ENCODE peak calls at places on chromosomes 4 and X, in six cellular contexts. B is cardiac muscle cell; O is pancreas; G is mammary epithelial cell; F is CD8-positive, alpha-beta T cell; S is lung. C is an unnamed sample.

GRCh38 chrX:39195156-39195555 is 393.9 kb downstream of the MID1IP1 start:
- DNase-seq in B (peak; percentile 31), O (peak; percentile 21), G (no peak), F (no peak), S (no peak), C (no peak)

GRCh38 chr4:12966741-12967140 is 517.4 kb downstream of the RAB28 start:
- DNase-seq in B (no peak), O (no peak), G (no peak), F (no peak), S (no peak), C (no peak)

GRCh38 chrX:24253030-24253429 is 60.8 kb downstream of the SUPT20HL2 start:
- DNase-seq in B (no peak), O (no peak), G (no peak), F (no peak), S (no peak), C (no peak)

GRCh38 chrX:48071064-48071985 is at the start of gene ZNF630:
- DNase-seq in B (peak; percentile 73), O (peak; percentile 80), G (peak; percentile 47), F (peak; percentile 25), S (peak; percentile 75), C (peak; percentile 51)

GRCh38 chr4:73729534-73730165 is 10.7 kb upstream of the CXCL8 start:
- DNase-seq in B (peak; percentile 66), O (peak; percentile 68), G (peak; percentile 84), F (no peak), S (peak; percentile 57), C (peak; percentile 59)

GRCh38 chr4:184384056-184384809 is 90.1 kb downstream of the IRF2 start:
- DNase-seq in B (peak; percentile 28), O (peak; percentile 45), G (peak; percentile 93), F (no peak), S (peak; percentile 43), C (peak; percentile 79)

GRCh38 chr4:5705672-5706310 is 2.6 kb downstream of the EVC2 start:
- DNase-seq in B (peak; percentile 58), O (no peak), G (no peak), F (no peak), S (no peak), C (no peak)

GRCh38 chr4:48341776-48342558 is 638 bp downstream of the SLAIN2 start:
- DNase-seq in B (peak; percentile 81), O (peak; percentile 57), G (peak; percentile 36), F (peak; percentile 24), S (peak; percentile 62), C (peak; percentile 21)

GRCh38 chr4:118557298-118557851 is 127.8 kb upstream of the METTL14 start:
- DNase-seq in B (no peak), O (no peak), G (peak; percentile 83), F (no peak), S (no peak), C (peak; percentile 1)

GRCh38 chr4:87069037-87069742 is 134.4 kb downstream of the AFF1 start:
- DNase-seq in B (no peak), O (no peak), G (no peak), F (no peak), S (no peak), C (no peak)

GRCh38 chrX:4550018-4550417 is 836.6 kb upstream of the PRKX start:
- DNase-seq in B (peak; percentile 30), O (no peak), G (no peak), F (no peak), S (no peak), C (no peak)

GRCh38 chr4:181685911-181686310 is 557.3 kb upstream of the TENM3 start:
- DNase-seq in B (no peak), O (no peak), G (peak; percentile 46), F (no peak), S (no peak), C (peak; percentile 33)

GRCh38 chr4:118910221-118910620 is 21.6 kb downstream of the SYNPO2 start:
- DNase-seq in B (no peak), O (no peak), G (peak; percentile 16), F (no peak), S (no peak), C (no peak)

GRCh38 chr4:13143234-13143633 is 340.9 kb downstream of the RAB28 start:
- DNase-seq in B (no peak), O (no peak), G (no peak), F (no peak), S (no peak), C (no peak)

GRCh38 chr4:663046-663437 is 11.0 kb downstream of the ATP5ME start:
- DNase-seq in B (no peak), O (no peak), G (no peak), F (no peak), S (no peak), C (no peak)

GRCh38 chr4:84235545-84235944 is 263.5 kb downstream of the NKX6-1 start:
- DNase-seq in B (no peak), O (no peak), G (no peak), F (no peak), S (no peak), C (no peak)

GRCh38 chrX:29435396-29435795 is 780.0 kb upstream of the MAGEB2 start:
- DNase-seq in B (no peak), O (no peak), G (peak; percentile 23), F (no peak), S (no peak), C (no peak)

DNA sequence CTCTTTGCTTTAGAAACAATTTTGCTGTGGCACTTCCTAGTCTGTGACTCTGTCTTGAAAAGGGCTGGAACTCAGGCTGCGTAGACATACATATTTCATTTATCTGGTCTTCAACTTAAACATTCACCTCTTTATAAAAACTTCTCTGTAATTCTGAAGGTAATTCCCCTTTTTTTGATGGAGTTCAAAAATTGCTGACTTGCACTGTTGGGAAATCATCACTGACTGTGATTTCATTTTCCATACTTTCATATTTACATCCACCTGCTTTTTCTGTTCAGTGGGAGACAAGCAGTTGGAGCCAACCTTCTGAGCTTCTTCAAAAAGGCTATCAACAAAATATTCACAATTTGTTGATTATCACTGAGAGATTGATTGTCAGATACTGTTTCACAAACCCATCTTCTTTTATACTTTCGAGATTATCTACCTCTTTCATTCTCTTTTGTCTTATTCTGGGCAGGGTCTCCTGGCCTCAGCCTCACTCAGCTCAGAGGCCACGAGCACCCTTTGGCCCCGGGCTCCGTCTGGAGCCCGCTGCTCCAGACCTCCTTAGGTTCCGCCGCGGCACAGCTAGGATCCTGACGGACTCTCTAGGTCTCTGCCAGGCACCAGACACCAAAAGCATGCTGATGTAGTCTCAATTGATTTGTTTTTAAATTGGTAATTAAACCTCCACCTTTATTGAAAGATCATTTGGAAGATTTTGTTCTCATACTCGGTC is 39.7 kb upstream of the UGT2B17 start:
- DNase-seq in B (no peak), O (no peak), G (no peak), F (no peak), S (no peak), C (no peak)
- H3K27ac ChIP-seq in B (no peak overlapping the region), O (no peak overlapping the region), G (no peak overlapping the region), F (no peak overlapping the region), S (no peak overlapping the region), C (no peak overlapping the region)

DNA sequence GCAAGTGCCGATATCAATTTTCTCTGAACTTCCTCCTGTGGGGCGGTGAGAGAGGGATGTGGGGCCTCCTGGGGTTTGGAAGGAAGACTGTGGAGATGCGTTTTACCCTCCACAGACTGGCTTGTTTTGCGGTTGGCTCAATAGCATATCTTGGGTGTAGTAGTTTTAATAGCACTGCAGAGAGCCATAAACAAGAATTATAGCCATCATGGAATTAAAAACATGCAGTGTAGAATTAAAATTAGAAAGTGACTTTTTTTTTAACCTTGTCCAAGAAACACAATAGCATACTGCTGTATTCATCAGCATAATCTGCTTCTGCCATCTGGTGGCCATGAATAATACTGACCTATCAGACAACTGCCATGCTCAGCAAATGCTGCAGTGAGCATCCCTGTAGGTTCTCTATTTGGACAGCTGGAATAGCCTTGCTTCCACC is 47.3 kb upstream of the SCML1 start:
- DNase-seq in B (peak; percentile 82), O (peak; percentile 61), G (peak; percentile 49), F (no peak), S (peak; percentile 46), C (peak; percentile 15)
- TF ChIP-seq CTCF in B (peak; percentile 55), O (peak; percentile 64), G (peak; percentile 75), F (peak; percentile 51), S (peak; percentile 59), C (peak; percentile 57)

DNA sequence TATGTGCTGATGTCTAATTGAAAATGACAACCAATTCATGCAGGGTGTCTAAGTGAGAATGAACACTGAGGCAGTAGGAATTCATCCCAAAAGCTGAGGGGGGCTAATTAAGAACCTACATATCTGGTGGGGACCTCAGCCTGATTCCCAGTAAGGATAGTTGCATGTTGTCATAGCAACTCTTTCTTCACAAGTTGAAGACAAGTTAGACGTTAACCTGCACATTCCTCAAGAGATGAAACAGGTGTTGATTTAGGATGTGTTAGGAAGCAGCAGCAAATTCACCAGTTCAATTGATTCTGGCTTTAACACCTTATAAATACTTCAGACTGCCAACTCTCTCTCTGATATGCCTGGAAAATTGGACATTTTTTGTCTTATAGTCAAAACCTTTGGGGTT is 7.3 kb downstream of the FNIP2 start:
- DNase-seq in B (no peak), O (no peak), G (no peak), F (no peak), S (no peak), C (no peak)
- H3K27ac ChIP-seq in B (no peak overlapping the region), O (no peak overlapping the region), G (no peak overlapping the region), F (no peak overlapping the region), S (peak overlapping the region; percentile 55), C (no peak overlapping the region)

GRCh38 chrX:57929373-57929772 is 19.1 kb upstream of the ZXDA start:
- DNase-seq in B (peak; percentile 29), O (no peak), G (peak; percentile 26), F (no peak), S (no peak), C (no peak)
- TF ChIP-seq CTCF in B (peak; percentile 41), O (no peak), G (peak; percentile 63), F (no peak), S (peak; percentile 19), C (peak; percentile 32)

DNA sequence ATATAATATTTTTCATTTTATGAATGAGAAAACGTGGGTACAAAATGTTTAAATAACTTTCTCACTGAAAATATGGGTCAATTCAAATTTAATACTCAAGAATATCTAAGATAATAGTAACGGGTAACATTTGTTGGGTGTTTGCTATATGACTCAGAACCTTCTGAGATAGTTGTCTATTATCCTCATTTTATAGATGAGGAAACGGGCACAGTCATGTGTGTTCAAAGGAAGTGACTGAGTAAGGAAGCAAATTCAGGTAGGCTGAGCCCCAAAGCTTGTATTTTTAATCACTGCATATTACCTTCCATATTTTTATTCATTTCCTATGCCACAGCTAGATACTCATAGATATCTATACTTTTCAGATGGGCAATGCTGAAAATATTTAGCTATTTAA is 12.2 kb upstream of the CAMK2D start:
- DNase-seq in B (no peak), O (no peak), G (peak; percentile 42), F (no peak), S (no peak), C (no peak)
- H3K27ac ChIP-seq in B (no peak overlapping the region), O (no peak overlapping the region), G (no peak overlapping the region), F (no peak overlapping the region), S (no peak overlapping the region), C (no peak overlapping the region)

GRCh38 chr4:180150818-180151217 is 2092.4 kb upstream of the TENM3 start:
- DNase-seq in B (no peak), O (no peak), G (no peak), F (no peak), S (no peak), C (no peak)
- TF ChIP-seq CTCF in B (no peak), O (no peak), G (peak; percentile 53), F (no peak), S (no peak), C (peak; percentile 48)